ENCODE peak calls at places on chromosome 10, in four cellular contexts. X is K562, F is HepG2, T is GM12878. H is an unnamed sample.

GRCh38 chr10:8356283-8356682 is 301.8 kb downstream of the GATA3 start:
- DNase-seq in F (no peak), T (no peak), X (no peak), H (no peak)

GRCh38 chr10:26457088-26457487 is 18.9 kb downstream of the APBB1IP start:
- DNase-seq in X (no peak), T (peak), F (no peak), H (no peak)

GRCh38 chr10:4307784-4308364 is 518.1 kb upstream of the AKR1E2 start:
- DNase-seq in T (no peak), X (no peak), F (no peak), H (no peak)

GRCh38 chr10:124568858-124569622 is 107.4 kb downstream of the LHPP start:
- DNase-seq in F (no peak), X (no peak), T (no peak), H (no peak)

GRCh38 chr10:71076473-71077142 is 135.8 kb upstream of the UNC5B start:
- DNase-seq in F (no peak), T (no peak), X (no peak), H (no peak)

GRCh38 chr10:103691723-103692380 is 163.5 kb downstream of the SH3PXD2A start:
- DNase-seq in T (no peak), X (peak), F (no peak), H (no peak)

GRCh38 chr10:36802523-36803153 is 322.8 kb upstream of the ANKRD30A start:
- DNase-seq in F (no peak), X (no peak), T (no peak), H (no peak)

GRCh38 chr10:68565658-68566057 is 5.5 kb downstream of the TET1 start:
- DNase-seq in T (no peak), X (peak), F (no peak), H (no peak)

GRCh38 chr10:102658802-102659201 is 14.5 kb downstream of the TRIM8 start:
- DNase-seq in F (no peak), T (no peak), X (no peak), H (no peak)

GRCh38 chr10:75995041-75995430 is 563.6 kb downstream of the LRMDA start:
- DNase-seq in F (no peak), T (no peak), X (no peak), H (no peak)

GRCh38 chr10:125291841-125292240 is 131.5 kb upstream of the CTBP2 start:
- DNase-seq in X (no peak), T (no peak), F (no peak), H (no peak)

GRCh38 chr10:97532935-97533671 is 34.4 kb downstream of the UBTD1 start:
- DNase-seq in F (no peak), X (no peak), T (no peak), H (no peak)

GRCh38 chr10:100729877-100730738 is 15.3 kb upstream of the PAX2 start:
- DNase-seq in T (no peak), F (no peak), X (no peak), H (peak)
- TF ChIP-seq FOXK2 in T (no peak), F (no peak), X (no peak), H (no peak)

GRCh38 chr10:77332256-77332655 is 305.4 kb downstream of the KCNMA1 start:
- DNase-seq in X (no peak), T (no peak), F (no peak), H (no peak)

GRCh38 chr10:77333610-77334340 is 303.8 kb downstream of the KCNMA1 start:
- DNase-seq in T (no peak), F (peak), X (no peak), H (no peak)

GRCh38 chr10:77339156-77339555 is 298.5 kb downstream of the KCNMA1 start:
- DNase-seq in X (no peak), T (no peak), F (no peak), H (no peak)

DNA sequence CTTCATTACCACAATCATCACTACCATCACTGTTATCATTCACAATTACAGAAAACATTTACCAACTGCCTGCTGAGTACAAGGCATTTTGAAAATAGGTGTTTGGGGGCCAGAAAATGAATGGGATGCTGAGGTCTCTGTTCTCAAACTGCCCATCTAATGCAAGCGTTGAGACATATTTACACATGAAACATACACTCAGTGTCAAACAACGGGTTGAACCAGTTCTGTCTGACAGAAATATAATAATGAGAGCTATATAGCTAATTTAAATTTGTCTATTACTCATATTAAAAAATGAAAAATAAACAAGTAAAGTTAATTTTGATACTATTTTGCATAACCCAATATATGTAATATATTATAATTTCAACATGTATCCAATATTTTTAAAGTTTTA is 303.1 kb downstream of the KCNMA1 start:
- DNase-seq in F (no peak), X (no peak), T (no peak), H (no peak)
- TF ChIP-seq TARDBP in F (no peak), X (no peak), T (no peak), H (no peak)

DNA sequence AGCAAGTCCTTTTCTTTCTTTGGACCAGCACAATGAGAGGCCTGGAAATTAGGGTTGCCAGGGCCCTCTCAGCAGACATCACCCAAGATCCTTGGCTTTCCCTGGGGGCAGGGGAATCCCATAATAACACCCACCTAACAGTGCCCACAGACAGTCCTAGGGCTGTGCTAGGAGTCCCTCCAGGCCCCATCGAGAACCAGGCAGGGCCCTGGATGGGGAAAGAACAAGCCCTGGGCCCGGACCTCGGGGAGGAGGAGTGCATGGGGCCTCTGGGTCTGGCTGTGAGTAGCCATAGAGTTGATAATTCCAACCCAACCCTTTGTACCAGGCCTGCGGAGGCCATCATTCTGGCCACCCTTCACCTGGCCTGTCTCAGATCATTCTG is 201.2 kb upstream of the ZMIZ1 start:
- DNase-seq in X (no peak), F (no peak), T (no peak), H (no peak)
- TF ChIP-seq FOXM1 in X (no peak), F (no peak), T (no peak), H (no peak)

GRCh38 chr10:74589226-74589673 is 237.2 kb upstream of the KAT6B start:
- DNase-seq in X (peak), T (peak), F (no peak), H (peak)

GRCh38 chr10:74585231-74586087 is 240.9 kb upstream of the KAT6B start:
- DNase-seq in T (peak), X (no peak), F (no peak), H (peak)

GRCh38 chr10:74587109-74587508 is 239.3 kb upstream of the KAT6B start:
- DNase-seq in F (no peak), X (no peak), T (no peak), H (no peak)

DNA sequence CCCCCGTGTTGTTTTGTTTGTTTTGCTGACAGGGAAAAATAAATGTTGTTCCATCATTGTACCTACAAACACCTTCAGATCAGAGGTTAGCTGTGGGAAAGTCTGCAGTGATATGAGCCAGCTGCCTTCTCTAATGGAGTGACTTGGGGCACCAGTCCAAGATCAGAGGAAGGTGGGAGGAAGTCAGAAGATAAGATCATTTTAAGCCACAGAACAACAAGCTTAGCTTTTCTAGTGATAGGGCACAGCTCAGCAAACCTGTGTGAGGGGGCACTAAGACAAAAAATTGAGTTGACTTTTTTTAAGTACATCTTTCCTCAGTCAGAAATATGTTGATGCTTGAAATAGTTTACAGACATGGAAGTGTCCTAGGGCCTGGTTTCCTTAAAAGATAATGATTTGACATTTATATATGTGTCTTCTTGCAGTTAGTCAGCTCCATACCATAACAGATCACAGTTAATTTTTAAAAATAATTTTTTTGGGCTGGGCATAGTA is 240.3 kb upstream of the KAT6B start:
- DNase-seq in T (peak), F (no peak), X (peak), H (no peak)
- TF ChIP-seq FOXK2 in T (no peak), F (no peak), X (no peak), H (no peak)

GRCh38 chr10:121880842-121881423 is 46.9 kb downstream of the ATE1 start:
- DNase-seq in X (no peak), F (peak), T (no peak), H (no peak)
- TF ChIP-seq TARDBP in X (no peak), F (no peak), T (no peak), H (no peak)

DNA sequence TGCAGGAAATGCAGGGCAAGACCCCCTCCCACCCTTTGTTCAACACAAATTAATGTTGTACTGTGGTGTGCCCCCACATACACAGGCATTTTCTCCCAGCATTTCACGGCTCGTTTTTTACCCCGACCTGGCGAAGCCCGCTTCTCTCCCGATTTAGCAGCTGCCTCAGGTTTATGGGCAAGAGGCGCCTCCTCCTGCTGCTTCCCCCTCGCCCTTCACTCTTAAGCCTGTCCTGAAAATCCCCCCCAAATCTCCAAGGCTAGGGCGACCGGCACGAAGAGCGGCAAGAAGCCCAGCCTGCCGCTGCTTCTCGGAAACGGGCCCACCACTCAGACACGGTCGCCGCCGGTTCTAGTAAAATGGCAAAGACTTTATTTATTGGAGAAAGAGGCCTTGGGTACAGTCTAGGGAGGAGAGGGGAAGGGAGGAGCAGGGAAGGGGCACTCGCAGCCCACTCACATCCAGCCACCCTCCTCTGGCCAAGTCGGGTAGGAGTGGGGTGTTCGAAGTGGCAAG is 3.4 kb downstream of the LBX1 start:
- DNase-seq in X (no peak), T (no peak), F (no peak), H (no peak)
- TF ChIP-seq FOXM1 in X (no peak), T (no peak), F (no peak), H (no peak)

GRCh38 chr10:11145498-11145855 is 127.8 kb downstream of the CELF2 start:
- DNase-seq in T (no peak), X (peak), F (no peak), H (no peak)
- TF ChIP-seq FOXK2 in T (no peak), X (no peak), F (no peak), H (no peak)

GRCh38 chr10:60734226-60734625 is 44.1 kb upstream of the CDK1 start:
- DNase-seq in T (no peak), X (no peak), F (no peak), H (no peak)

GRCh38 chr10:60739581-60739980 is 38.7 kb upstream of the CDK1 start:
- DNase-seq in X (no peak), F (no peak), T (no peak), H (no peak)

GRCh38 chr10:60735244-60735643 is 43.0 kb upstream of the CDK1 start:
- DNase-seq in T (no peak), F (no peak), X (no peak), H (no peak)

GRCh38 chr10:60733826-60734225 is 44.5 kb upstream of the CDK1 start:
- DNase-seq in X (no peak), T (no peak), F (no peak), H (no peak)

GRCh38 chr10:60737242-60737641 is 41.0 kb upstream of the CDK1 start:
- DNase-seq in X (no peak), T (no peak), F (no peak), H (no peak)
- TF ChIP-seq TARDBP in X (no peak), T (no peak), F (no peak), H (no peak)

GRCh38 chr10:120022357-120022756 is 129.8 kb downstream of the SEC23IP start:
- DNase-seq in T (no peak), F (no peak), X (no peak), H (no peak)
- TF ChIP-seq FOXM1 in T (no peak), F (no peak), X (no peak), H (no peak)